ENCODE peak calls at places on chromosome 7, in seven cellular contexts. K is anterior cingulate cortex; S is naive thymus-derived CD8-positive, alpha-beta T cell; X is heart left ventricle; N is effector CD4-positive, alpha-beta T cell; I is A549; Q is astrocyte of the hippocampus. L is an unnamed sample.

GRCh38 chr7:96157856-96158255 is 164.0 kb downstream of the SLC25A13 start:
- DNase-seq in K (no peak), S (no peak), X (no peak), N (no peak), I (no peak), Q (no peak), L (no peak)

GRCh38 chr7:128420773-128421172 is 11.0 kb upstream of the IMPDH1 start:
- DNase-seq in K (no peak), S (no peak), X (no peak), N (no peak), I (no peak), Q (peak), L (no peak)

GRCh38 chr7:151107882-151108281 is 21.6 kb downstream of the AGAP3 start:
- DNase-seq in K (no peak), S (no peak), X (no peak), N (no peak), I (no peak), Q (no peak), L (no peak)

GRCh38 chr7:605661-606450 is 86.2 kb upstream of the PDGFA start:
- DNase-seq in K (no peak), S (no peak), X (no peak), N (no peak), I (no peak), Q (no peak), L (no peak)

GRCh38 chr7:48237354-48237753 is 66.1 kb downstream of the ABCA13 start:
- DNase-seq in K (no peak), S (no peak), X (no peak), N (no peak), I (no peak), Q (no peak), L (no peak)

GRCh38 chr7:22921386-22922086 is 92.4 kb downstream of the HYCC1 start:
- DNase-seq in K (no peak), S (no peak), X (no peak), N (no peak), I (no peak), Q (no peak), L (no peak)

GRCh38 chr7:44750921-44751571 is 2.4 kb downstream of the ZMIZ2 start:
- DNase-seq in K (no peak), S (peak), X (no peak), N (peak), I (no peak), Q (peak), L (no peak)

GRCh38 chr7:44748948-44749731 is 493 bp downstream of the ZMIZ2 start:
- DNase-seq in K (no peak), S (peak), X (peak), N (no peak), I (no peak), Q (peak), L (no peak)

GRCh38 chr7:26159243-26159642 is 7.2 kb downstream of the NFE2L3 start:
- DNase-seq in K (no peak), S (no peak), X (no peak), N (no peak), I (no peak), Q (no peak), L (no peak)

GRCh38 chr7:30921951-30922401 is 10.3 kb downstream of the AQP1 start:
- DNase-seq in K (no peak), S (no peak), X (peak), N (no peak), I (no peak), Q (no peak), L (no peak)

GRCh38 chr7:127816354-127817190 is 164.6 kb downstream of the SND1 start:
- DNase-seq in K (no peak), S (no peak), X (no peak), N (no peak), I (no peak), Q (no peak), L (no peak)

GRCh38 chr7:24880886-24881285 is 99.1 kb downstream of the OSBPL3 start:
- DNase-seq in K (no peak), S (no peak), X (no peak), N (no peak), I (no peak), Q (no peak), L (no peak)

GRCh38 chr7:129889133-129889854 is 63.5 kb downstream of the UBE2H start:
- DNase-seq in K (no peak), S (no peak), X (no peak), N (no peak), I (no peak), Q (peak), L (no peak)

GRCh38 chr7:106216517-106217088 is 68.2 kb downstream of the NAMPT start:
- DNase-seq in K (no peak), S (no peak), X (peak), N (no peak), I (peak), Q (peak), L (no peak)

GRCh38 chr7:28315565-28316420 is 96.5 kb upstream of the CREB5 start:
- DNase-seq in K (no peak), S (no peak), X (no peak), N (no peak), I (no peak), Q (peak), L (no peak)

GRCh38 chr7:152522551-152522950 is 86.7 kb upstream of the KMT2C start:
- DNase-seq in K (peak), S (no peak), X (peak), N (no peak), I (no peak), Q (peak), L (no peak)

GRCh38 chr7:98240961-98241673 is 10.9 kb downstream of the TECPR1 start:
- DNase-seq in K (no peak), S (peak), X (no peak), N (no peak), I (peak), Q (peak), L (no peak)

GRCh38 chr7:123945938-123946337 is 20.9 kb downstream of the SPAM1 start:
- DNase-seq in K (no peak), S (no peak), X (no peak), N (no peak), I (no peak), Q (no peak), L (no peak)

GRCh38 chr7:28239823-28240204 is 59.2 kb upstream of the JAZF1 start:
- DNase-seq in K (no peak), S (no peak), X (no peak), N (no peak), I (no peak), Q (no peak), L (peak)

GRCh38 chr7:152459724-152460251 is 24.0 kb upstream of the KMT2C start:
- DNase-seq in K (no peak), S (no peak), X (peak), N (no peak), I (no peak), Q (peak), L (peak)

GRCh38 chr7:114653391-114654088 is 238.9 kb downstream of the FOXP2 start:
- DNase-seq in K (no peak), S (no peak), X (no peak), N (no peak), I (peak), Q (no peak), L (no peak)

GRCh38 chr7:70728873-70729552 is 402.9 kb upstream of the GALNT17 start:
- DNase-seq in K (no peak), S (no peak), X (no peak), N (no peak), I (no peak), Q (no peak), L (no peak)

GRCh38 chr7:20198295-20198694 is 18.9 kb downstream of the MACC1 start:
- DNase-seq in K (no peak), S (no peak), X (no peak), N (no peak), I (no peak), Q (no peak), L (no peak)

GRCh38 chr7:19830604-19831003 is 57.2 kb upstream of the TMEM196 start:
- DNase-seq in K (no peak), S (no peak), X (no peak), N (no peak), I (no peak), Q (no peak), L (no peak)

GRCh38 chr7:86013662-86014061 is 630.0 kb upstream of the GRM3 start:
- DNase-seq in K (no peak), S (no peak), X (no peak), N (no peak), I (no peak), Q (no peak), L (no peak)

GRCh38 chr7:90816511-90817142 is 220.5 kb downstream of the CDK14 start:
- DNase-seq in K (no peak), S (no peak), X (no peak), N (no peak), I (peak), Q (peak), L (no peak)

GRCh38 chr7:71780282-71780681 is 631.9 kb downstream of the CALN1 start:
- DNase-seq in K (no peak), S (no peak), X (no peak), N (no peak), I (no peak), Q (no peak), L (no peak)

GRCh38 chr7:79405368-79405767 is 48.1 kb downstream of the MAGI2 start:
- DNase-seq in K (no peak), S (no peak), X (no peak), N (no peak), I (no peak), Q (no peak), L (no peak)

GRCh38 chr7:106952658-106953231 is 87.7 kb downstream of the PIK3CG start:
- DNase-seq in K (no peak), S (no peak), X (peak), N (no peak), I (no peak), Q (no peak), L (no peak)

GRCh38 chr7:120996333-120996982 is 7.9 kb downstream of the CPED1 start:
- DNase-seq in K (no peak), S (peak), X (peak), N (peak), I (no peak), Q (peak), L (peak)

GRCh38 chr7:116859323-116859722 is 3.1 kb upstream of the CAPZA2 start:
- DNase-seq in K (no peak), S (no peak), X (no peak), N (no peak), I (peak), Q (peak), L (no peak)

GRCh38 chr7:28629216-28629848 is 217.0 kb downstream of the CREB5 start:
- DNase-seq in K (no peak), S (no peak), X (no peak), N (no peak), I (no peak), Q (peak), L (no peak)

GRCh38 chr7:134153493-134154093 is 26.5 kb downstream of the LRGUK start:
- DNase-seq in K (no peak), S (no peak), X (no peak), N (no peak), I (no peak), Q (no peak), L (no peak)

GRCh38 chr7:149109969-149110368 is 16.2 kb downstream of the ZNF425 start:
- DNase-seq in K (no peak), S (no peak), X (no peak), N (no peak), I (no peak), Q (no peak), L (no peak)

GRCh38 chr7:94043299-94043698 is 39.1 kb upstream of the BET1 start:
- DNase-seq in K (no peak), S (no peak), X (no peak), N (no peak), I (no peak), Q (no peak), L (no peak)

GRCh38 chr7:80207501-80207900 is 72.9 kb downstream of the GNAI1 start:
- DNase-seq in K (no peak), S (no peak), X (no peak), N (no peak), I (no peak), Q (no peak), L (no peak)

GRCh38 chr7:27346531-27347260 is 104.1 kb downstream of the EVX1 start:
- DNase-seq in K (no peak), S (no peak), X (no peak), N (no peak), I (peak), Q (peak), L (no peak)